ENCODE peak calls at places on chromosomes 5 and 9, in six cellular contexts. R is A549, G is HCT116, L is H1, S is K562, Z is HepG2. F is an unnamed sample.

GRCh38 chr9:90841213-90841612 is 39.6 kb downstream of the SYK start:
- DNase-seq in R (no peak), L (no peak), S (no peak), Z (no peak), G (no peak), F (no peak)

GRCh38 chr9:90998573-90998972 is 197.0 kb downstream of the SYK start:
- DNase-seq in S (peak), L (no peak), G (no peak), R (no peak), Z (no peak), F (no peak)

GRCh38 chr5:82351754-82352145 is 73.6 kb upstream of the RPS23 start:
- DNase-seq in Z (peak), S (peak), R (peak), L (no peak), G (peak), F (peak)

GRCh38 chr5:52878671-52879070 is 91.0 kb downstream of the ITGA1 start:
- DNase-seq in S (no peak), G (no peak), L (no peak), Z (no peak), R (no peak), F (no peak)

GRCh38 chr9:2307480-2307879 is 292.3 kb downstream of the SMARCA2 start:
- DNase-seq in S (no peak), L (no peak), Z (no peak), G (no peak), R (peak), F (no peak)

GRCh38 chr5:14744296-14745187 is 80.0 kb downstream of the OTULIN start:
- DNase-seq in G (no peak), R (no peak), L (no peak), S (no peak), Z (peak), F (no peak)

GRCh38 chr5:139141841-139142240 is 56.3 kb downstream of the SIL1 start:
- DNase-seq in G (peak), L (no peak), R (no peak), Z (peak), S (peak), F (no peak)

GRCh38 chr9:95003694-95004451 is 277.4 kb downstream of the AOPEP start:
- DNase-seq in R (peak), L (no peak), S (peak), Z (peak), G (no peak), F (peak)

GRCh38 chr9:137281345-137282116 is 4.0 kb downstream of the TOR4A start:
- DNase-seq in S (no peak), Z (no peak), R (no peak), L (no peak), G (no peak), F (no peak)
- TF ChIP-seq MAX in S (no peak), Z (no peak), R (no peak), L (no peak), G (no peak), F (no peak)

DNA sequence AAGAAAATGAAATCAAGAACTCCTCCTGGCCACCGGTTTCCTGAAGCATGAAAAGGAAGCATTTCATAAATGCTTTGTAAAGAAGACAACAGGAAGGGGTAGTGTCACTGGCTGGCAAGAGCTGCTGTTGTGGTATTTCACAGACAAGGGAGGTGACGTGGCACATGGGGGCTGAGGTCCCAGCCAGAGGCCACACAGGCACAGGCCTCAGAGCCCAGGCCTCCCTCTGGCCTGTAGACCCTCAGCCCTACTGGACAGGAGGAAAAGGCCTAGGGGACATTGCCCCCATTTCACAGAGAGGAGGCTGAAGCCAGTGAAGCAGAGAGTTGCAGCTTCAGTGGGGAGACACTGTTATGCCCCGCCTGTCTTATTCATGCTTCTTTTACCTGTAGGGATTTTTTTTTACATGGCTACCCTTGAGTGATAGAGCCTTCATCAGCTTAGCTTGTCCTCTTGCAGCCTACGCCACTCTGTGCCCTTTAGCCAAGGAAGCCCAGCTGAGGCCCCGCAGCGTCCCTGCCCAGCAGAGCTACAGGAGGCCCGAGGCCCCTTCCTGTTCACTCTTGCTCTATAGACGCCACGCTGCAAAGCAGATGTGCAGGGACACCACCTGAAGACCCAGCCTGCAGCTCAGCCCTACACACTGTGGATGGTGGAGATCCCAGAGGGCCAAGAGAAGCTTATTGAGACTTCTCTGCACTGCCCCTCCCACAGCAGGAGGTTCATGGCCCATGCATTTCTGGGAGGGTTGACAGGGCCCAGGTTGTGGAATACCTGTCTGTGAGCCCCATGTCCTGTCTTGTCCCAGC is 33.8 kb downstream of the IRF1 start:
- DNase-seq in R (no peak), L (no peak), G (no peak), Z (no peak), S (no peak), F (peak)
- TF ChIP-seq POLR2A in R (no peak), L (no peak), G (no peak), Z (no peak), S (no peak), F (peak)

GRCh38 chr5:177507596-177508216 is 1.9 kb downstream of the DOK3 start:
- DNase-seq in L (no peak), Z (no peak), G (no peak), R (no peak), S (no peak), F (peak)

GRCh38 chr5:177505075-177505474 is 4.6 kb downstream of the DOK3 start:
- DNase-seq in S (no peak), G (no peak), R (no peak), L (no peak), Z (no peak), F (no peak)

GRCh38 chr5:177508217-177508611 is 1.4 kb downstream of the DOK3 start:
- DNase-seq in R (no peak), Z (no peak), G (no peak), L (no peak), S (no peak), F (peak)

GRCh38 chr5:177508837-177509236 is 789 bp downstream of the DOK3 start:
- DNase-seq in R (no peak), S (peak), Z (no peak), L (no peak), G (no peak), F (peak)

DNA sequence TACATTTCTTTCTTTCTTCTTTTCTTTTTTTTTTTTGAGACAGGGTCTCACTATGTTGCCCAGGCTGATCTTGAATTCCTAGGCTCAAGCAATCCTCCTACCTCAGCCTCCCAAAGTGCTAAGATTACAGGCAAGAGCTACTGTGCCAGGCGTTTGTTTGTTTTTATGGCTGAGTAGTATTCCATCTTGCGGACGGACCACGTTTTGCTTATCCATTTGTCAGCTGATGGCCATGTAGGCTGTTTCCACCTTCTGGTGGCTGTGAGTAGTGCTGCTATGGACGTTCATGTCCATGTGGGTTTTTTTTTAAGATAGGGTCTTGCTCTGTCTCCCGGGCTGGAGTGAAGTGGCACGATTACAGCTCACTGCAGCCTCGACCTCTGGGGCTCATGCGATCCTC is 2.5 kb downstream of the DOK3 start:
- DNase-seq in Z (peak), R (peak), G (no peak), L (no peak), S (peak), F (peak)
- TF ChIP-seq CTCF in Z (no peak), R (peak), G (peak), L (peak), S (peak), F (peak)

GRCh38 chr9:68872026-68872501 is 141.8 kb downstream of the PRKACG start:
- DNase-seq in R (no peak), S (no peak), Z (no peak), L (peak), G (no peak), F (no peak)
- TF ChIP-seq MAX in R (no peak), S (no peak), Z (no peak), L (peak), G (no peak), F (no peak)

DNA sequence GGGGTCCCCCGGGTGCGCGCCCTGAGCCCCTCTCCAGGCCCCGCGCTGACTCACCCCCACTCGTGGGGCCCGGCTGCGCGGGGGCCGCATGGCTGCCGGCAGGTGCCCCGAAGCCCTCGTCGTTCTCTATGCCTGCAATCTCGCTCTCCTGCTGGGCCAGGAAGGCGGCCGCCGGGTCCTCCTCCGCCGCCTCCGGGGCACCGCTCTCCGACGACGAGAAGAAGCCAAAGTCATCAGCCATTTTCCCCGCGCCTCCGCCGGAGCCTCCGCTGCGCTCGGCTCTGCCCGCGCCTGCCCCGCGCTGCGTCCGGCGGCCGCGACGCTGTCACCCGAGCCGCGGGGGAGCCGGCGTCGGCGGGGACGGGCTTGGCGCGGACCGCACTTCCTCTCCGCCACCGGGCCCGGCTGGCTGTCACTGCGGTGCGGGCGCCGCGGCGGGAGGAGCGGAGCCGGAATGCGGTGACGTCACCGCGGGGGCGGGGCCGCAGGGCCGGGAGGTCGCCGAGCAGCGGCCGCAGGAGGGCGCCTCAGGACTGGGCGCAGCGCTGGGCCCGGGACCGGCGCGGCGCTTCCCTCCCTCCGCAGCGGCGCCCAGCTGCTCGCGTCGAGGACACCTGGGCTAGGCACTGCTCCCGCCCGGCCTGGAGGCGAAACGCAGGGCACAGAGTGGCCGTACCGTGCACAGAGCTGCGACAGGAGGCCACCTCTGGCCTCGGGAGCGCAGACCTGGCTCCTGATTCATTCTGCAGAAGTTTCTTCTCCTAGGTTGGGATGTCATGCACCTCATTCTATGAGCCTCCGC is at the start of gene CLTB:
- DNase-seq in G (peak), S (peak), L (peak), Z (peak), R (peak), F (peak)
- TF ChIP-seq POLR2A in G (no peak), S (no peak), L (no peak), Z (no peak), R (peak), F (peak)

DNA sequence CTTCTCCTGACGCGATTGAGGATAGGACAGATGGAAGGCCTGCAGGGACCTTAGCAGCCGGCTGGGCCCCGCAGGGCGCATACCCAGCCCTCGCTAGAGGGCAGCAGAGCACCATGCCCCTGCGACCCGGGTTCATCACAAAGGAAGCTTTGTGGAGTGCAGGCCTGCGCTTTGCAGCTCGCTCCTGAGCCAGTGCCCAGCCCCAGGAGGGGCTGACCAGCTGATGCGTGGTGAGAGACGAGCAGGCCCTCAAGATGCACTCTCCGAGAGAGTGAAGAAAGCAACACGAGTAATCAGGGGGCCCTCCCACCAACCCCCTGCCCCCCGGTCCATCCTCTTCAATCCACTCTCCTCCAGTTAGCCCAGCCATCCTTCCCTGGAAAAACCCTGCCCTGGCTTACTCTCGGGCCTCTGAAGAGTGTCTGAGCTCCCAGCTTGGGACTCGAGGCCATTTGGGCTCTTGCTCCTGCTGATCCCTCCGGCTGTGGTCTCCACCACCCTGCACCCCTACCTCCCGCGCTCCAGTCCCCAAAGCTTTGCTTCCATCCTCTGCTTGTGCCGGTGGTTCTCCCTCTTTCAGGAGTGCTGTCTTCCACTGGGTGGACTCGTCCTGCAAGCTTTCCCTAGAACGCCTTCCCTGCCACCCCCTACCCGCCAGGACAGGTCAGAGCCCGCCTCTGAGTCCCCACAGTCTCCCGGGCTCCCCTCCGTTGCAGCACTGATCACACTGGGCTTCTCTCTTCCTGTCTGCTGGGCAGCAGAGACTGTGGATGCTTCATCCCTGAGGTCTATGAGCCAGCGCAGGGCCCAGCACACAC is 9.1 kb upstream of the KIF12 start:
- DNase-seq in R (peak), G (peak), Z (peak), L (peak), S (peak), F (peak)
- TF ChIP-seq CTCF in R (peak), G (peak), Z (peak), L (peak), S (peak), F (peak)

GRCh38 chr5:132258102-132259060 is 885 bp downstream of the PDLIM4 start:
- DNase-seq in R (no peak), L (no peak), G (no peak), S (peak), Z (no peak), F (no peak)
- TF ChIP-seq MAX in R (no peak), L (no peak), G (no peak), S (no peak), Z (no peak), F (no peak)

GRCh38 chr9:5549671-5550650 is 39.6 kb downstream of the PDCD1LG2 start:
- DNase-seq in G (no peak), L (no peak), S (no peak), Z (no peak), R (no peak), F (no peak)
- TF ChIP-seq POLR2A in G (no peak), L (no peak), S (no peak), Z (no peak), R (no peak), F (no peak)

DNA sequence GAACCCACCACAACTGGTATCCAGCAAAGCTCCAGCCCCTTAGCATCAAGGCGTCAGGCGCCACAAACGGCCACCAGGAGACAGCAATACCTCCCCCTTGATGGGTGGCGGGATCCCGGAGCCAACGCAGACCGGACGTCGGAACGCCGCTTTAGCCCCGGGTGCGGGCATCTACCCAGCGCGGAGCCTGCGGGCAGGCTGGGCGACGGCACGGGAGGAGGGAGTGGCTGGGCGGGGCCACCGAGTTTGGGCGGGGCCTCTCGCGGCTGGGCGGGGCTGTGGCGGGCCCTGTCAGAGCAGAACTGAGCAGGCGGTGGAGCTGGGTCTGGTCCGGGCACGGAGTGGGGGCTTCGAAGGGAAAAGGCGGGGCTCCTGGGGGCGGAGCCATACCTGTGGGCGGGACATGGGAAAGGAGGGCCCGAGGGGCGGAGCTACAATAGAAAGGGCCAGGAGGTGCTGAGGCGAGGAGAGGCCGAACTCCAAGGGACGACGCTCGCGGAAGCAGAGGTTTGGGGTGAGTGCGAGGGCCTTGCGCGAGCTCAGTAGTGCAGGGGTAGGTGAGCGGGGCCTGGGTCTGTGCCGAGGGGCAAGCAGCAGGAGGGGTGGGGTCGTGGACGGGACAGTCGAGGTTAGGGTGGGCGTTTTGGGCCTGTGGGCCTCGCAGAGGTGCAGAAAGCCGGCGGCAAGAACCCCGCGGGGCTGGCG is 40.2 kb upstream of the GARNL3 start:
- DNase-seq in L (peak), R (peak), G (peak), S (peak), Z (peak), F (peak)
- TF ChIP-seq CTCF in L (no peak), R (no peak), G (no peak), S (no peak), Z (peak), F (no peak)

GRCh38 chr5:59422026-59422941 is 471.2 kb downstream of the PDE4D start:
- DNase-seq in Z (no peak), L (no peak), S (no peak), R (no peak), G (no peak), F (no peak)

GRCh38 chr5:59424515-59424914 is 469.0 kb downstream of the PDE4D start:
- DNase-seq in Z (no peak), L (no peak), G (no peak), R (no peak), S (no peak), F (no peak)

GRCh38 chr5:59418766-59419165 is 474.8 kb downstream of the PDE4D start:
- DNase-seq in S (no peak), G (no peak), L (no peak), R (no peak), Z (no peak), F (no peak)

GRCh38 chr5:59428391-59428790 is 465.1 kb downstream of the PDE4D start:
- DNase-seq in L (no peak), Z (no peak), S (no peak), G (no peak), R (no peak), F (no peak)

DNA sequence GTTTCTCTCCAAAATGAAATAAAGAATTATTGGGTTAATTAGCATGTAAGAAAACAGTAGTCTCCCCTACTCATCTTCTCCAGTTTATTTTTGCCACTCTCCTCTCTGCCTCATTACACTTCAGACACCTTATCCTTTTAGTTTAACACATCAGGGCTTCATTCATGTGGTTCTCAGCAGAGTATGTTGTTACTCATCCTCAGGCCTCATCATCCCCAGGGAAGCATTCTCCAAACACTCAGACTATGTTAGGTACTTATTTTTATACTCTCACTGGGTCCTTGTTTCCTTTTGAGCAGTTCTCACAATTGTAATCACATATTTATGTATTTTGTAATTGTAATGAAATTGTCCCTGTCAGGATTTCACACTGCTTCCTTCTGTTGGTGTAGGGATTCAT is 470.5 kb downstream of the PDE4D start:
- DNase-seq in R (no peak), S (no peak), L (no peak), Z (no peak), G (no peak), F (no peak)
- TF ChIP-seq MAX in R (no peak), S (no peak), L (no peak), Z (no peak), G (no peak), F (no peak)